ENCODE peak calls at places on chromosomes 1 and 21, in seven cellular contexts. U is pancreas, Q is RWPE1, O is mucosa of descending colon, J is left ventricle myocardium inferior, L is Calu3, S is cardiac fibroblast. G is an unnamed sample.

GRCh38 chr21:44931137-44931500 is 8.7 kb upstream of the SLX9 start:
- DNase-seq in J (peak), Q (no peak), L (no peak), S (peak), U (no peak), O (no peak), G (peak)

GRCh38 chr1:207941664-207942063 is 30.7 kb upstream of the CD34 start:
- DNase-seq in O (peak), J (peak), U (peak), Q (no peak), S (peak), L (no peak), G (peak)

GRCh38 chr1:31372961-31373896 is at the start of gene FABP3:
- DNase-seq in J (peak), Q (peak), U (peak), S (peak), L (peak), O (peak), G (peak)

GRCh38 chr1:245091818-245092637 is 62.8 kb upstream of the KIF26B start:
- DNase-seq in L (peak), J (no peak), S (peak), U (peak), Q (peak), O (no peak), G (peak)

GRCh38 chr1:46425740-46426139 is 31.6 kb downstream of the FAAH start:
- DNase-seq in U (no peak), S (no peak), J (no peak), Q (no peak), L (no peak), O (no peak), G (no peak)

GRCh38 chr1:54846716-54847284 is 40.2 kb downstream of the DHCR24 start:
- DNase-seq in L (no peak), S (no peak), U (no peak), O (no peak), Q (no peak), J (no peak), G (no peak)

GRCh38 chr1:212668477-212668876 is 31.2 kb downstream of the BATF3 start:
- DNase-seq in L (no peak), Q (no peak), U (no peak), S (no peak), J (no peak), O (no peak), G (no peak)

GRCh38 chr1:119861547-119861946 is 34.8 kb downstream of the ADAM30 start:
- DNase-seq in U (no peak), J (no peak), L (no peak), S (no peak), Q (no peak), O (no peak), G (no peak)

GRCh38 chr1:8217011-8217711 is 100.8 kb upstream of the SLC45A1 start:
- DNase-seq in U (peak), O (peak), S (peak), Q (no peak), J (peak), L (no peak), G (no peak)

GRCh38 chr1:102185260-102185659 is 188.5 kb upstream of the OLFM3 start:
- DNase-seq in J (no peak), L (no peak), S (no peak), Q (no peak), O (no peak), U (no peak), G (no peak)

GRCh38 chr1:55478742-55479141 is 263.6 kb upstream of the USP24 start:
- DNase-seq in L (no peak), Q (peak), J (no peak), S (peak), U (no peak), O (no peak), G (peak)

GRCh38 chr1:153538315-153538821 is 2.4 kb downstream of the S100A5 start:
- DNase-seq in O (peak), U (peak), J (no peak), S (no peak), Q (no peak), L (peak), G (no peak)

GRCh38 chr1:162310337-162310736 is 66.3 kb downstream of the SPATA46 start:
- DNase-seq in J (no peak), Q (peak), O (no peak), S (no peak), U (no peak), L (no peak), G (peak)

GRCh38 chr1:156681196-156681595 is 4.0 kb upstream of the NES start:
- DNase-seq in S (no peak), O (no peak), J (no peak), Q (no peak), L (no peak), U (no peak), G (no peak)

GRCh38 chr1:156689035-156689959 is 12.1 kb upstream of the NES start:
- DNase-seq in J (peak), Q (peak), L (peak), S (peak), O (peak), U (peak), G (peak)

GRCh38 chr1:156680056-156680455 is 2.8 kb upstream of the NES start:
- DNase-seq in Q (no peak), U (no peak), O (no peak), L (no peak), S (no peak), J (no peak), G (no peak)

GRCh38 chr1:156682166-156682890 is 5.1 kb upstream of the NES start:
- DNase-seq in J (no peak), U (no peak), O (no peak), L (no peak), S (no peak), Q (no peak), G (no peak)

GRCh38 chr1:156684227-156684782 is 7.1 kb upstream of the NES start:
- DNase-seq in U (no peak), J (no peak), O (no peak), Q (peak), L (no peak), S (no peak), G (no peak)
- TF ChIP-seq CTCF in U (no peak), J (no peak), O (no peak), Q (no peak), L (no peak), S (no peak), G (no peak)

GRCh38 chr1:63935148-63935547 is 161.3 kb downstream of the ROR1 start:
- DNase-seq in U (peak), S (peak), L (peak), J (no peak), Q (peak), O (no peak), G (peak)
- TF ChIP-seq CTCF in U (peak), S (peak), L (peak), J (peak), Q (no peak), O (no peak), G (peak)

GRCh38 chr1:187051618-187052232 is 223.0 kb downstream of the PLA2G4A start:
- DNase-seq in U (peak), J (no peak), L (peak), S (peak), Q (peak), O (no peak), G (peak)
- TF ChIP-seq CTCF in U (peak), J (peak), L (peak), S (peak), Q (peak), O (no peak), G (peak)

DNA sequence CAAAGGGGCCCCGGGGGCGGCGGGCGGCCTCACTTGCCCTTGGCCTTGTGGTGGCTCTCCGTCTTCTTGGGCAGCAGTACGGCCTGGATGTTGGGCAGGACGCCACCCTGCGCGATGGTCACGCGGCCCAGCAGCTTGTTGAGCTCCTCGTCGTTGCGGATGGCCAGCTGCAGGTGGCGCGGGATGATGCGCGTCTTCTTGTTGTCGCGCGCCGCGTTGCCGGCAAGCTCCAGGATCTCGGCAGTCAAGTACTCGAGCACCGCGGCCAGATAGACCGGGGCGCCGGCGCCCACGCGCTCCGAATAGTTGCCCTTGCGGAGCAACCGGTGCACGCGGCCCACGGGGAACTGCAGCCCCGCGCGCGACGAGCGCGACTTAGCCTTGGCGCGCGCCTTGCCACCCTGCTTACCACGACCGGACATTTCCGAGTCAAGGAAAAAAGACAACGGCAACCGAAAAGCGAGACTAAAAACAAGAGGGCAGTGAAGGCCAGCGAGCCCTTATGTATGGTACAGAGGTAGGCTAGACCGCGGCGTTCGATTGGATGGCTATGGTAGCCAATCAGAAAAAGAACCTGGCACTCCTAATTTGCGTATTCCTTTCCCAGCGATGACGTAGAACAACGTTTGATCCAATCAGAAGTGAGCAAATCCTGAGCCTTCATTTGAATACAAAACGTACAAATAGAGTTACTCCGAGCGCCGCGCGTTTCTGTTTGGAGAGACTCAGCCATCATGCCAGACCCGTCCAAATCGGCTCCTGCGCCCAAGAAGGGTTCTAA is 29.6 kb upstream of the RNF187 start:
- DNase-seq in O (peak), J (peak), Q (peak), U (peak), S (peak), L (peak), G (peak)
- TF ChIP-seq CTCF in O (no peak), J (peak), Q (peak), U (no peak), S (no peak), L (peak), G (no peak)

DNA sequence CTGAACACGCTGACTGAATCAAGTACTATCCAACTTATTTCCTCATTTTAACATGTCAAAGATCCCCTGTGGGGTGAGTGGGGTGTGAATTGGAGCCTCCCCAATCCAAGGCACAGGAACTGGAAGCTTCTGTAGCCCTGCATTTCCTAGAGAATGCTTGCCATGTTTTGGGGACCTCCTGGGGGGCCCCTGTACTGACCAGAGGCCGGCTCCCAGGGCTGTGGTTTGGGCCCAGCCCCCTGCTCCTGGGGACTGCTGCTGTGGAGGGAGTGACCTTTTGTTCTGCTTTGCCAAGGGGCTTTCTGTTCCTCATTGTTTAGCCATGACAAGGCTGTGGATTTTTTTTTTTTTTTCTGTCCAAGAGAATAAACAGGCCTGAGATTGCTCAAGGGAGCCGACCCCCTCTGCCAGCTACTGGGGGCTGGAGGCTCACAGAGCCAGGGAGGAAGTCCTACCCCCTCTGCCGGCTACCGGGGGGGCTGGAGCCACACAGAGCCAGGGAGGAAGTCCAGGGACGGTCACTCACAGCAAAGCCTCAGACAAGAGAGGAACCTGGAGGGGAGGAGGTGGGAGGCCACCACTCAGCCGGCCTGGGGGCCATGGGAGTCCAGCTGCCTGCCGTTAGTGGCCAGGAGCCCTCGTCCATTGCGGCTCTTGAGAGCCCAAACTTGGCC is 17.4 kb downstream of the TNFRSF1B start:
- DNase-seq in J (peak), L (peak), Q (no peak), U (peak), S (peak), O (peak), G (peak)
- TF ChIP-seq CTCF in J (peak), L (no peak), Q (no peak), U (no peak), S (peak), O (no peak), G (peak)